ENCODE peak calls at places on chromosome 15, in five cellular contexts. U is hypothalamus, B is bronchial epithelial cell, Z is tibial artery, P is AG04449. S is an unnamed sample.

GRCh38 chr15:52261498-52262242 is 33.9 kb downstream of the MYO5C start:
- DNase-seq in Z (peak; percentile 85), P (peak; percentile 21), U (no peak), B (peak; percentile 87), S (peak; percentile 85)

GRCh38 chr15:85407421-85408269 is 27.2 kb downstream of the AKAP13 start:
- DNase-seq in Z (no peak), U (no peak), B (peak; percentile 93), P (peak; percentile 56), S (peak; percentile 37)

GRCh38 chr15:71120428-71120944 is 5.2 kb downstream of the THSD4 start:
- DNase-seq in U (no peak), P (no peak), Z (no peak), B (no peak), S (no peak)

GRCh38 chr15:91376016-91376415 is 276.0 kb downstream of the SV2B start:
- DNase-seq in Z (no peak), P (no peak), B (no peak), U (no peak), S (no peak)

GRCh38 chr15:40769310-40770146 is at the start of gene C15orf62:
- DNase-seq in Z (peak; percentile 66), P (no peak), B (peak; percentile 84), U (peak; percentile 41), S (peak; percentile 72)

GRCh38 chr15:64552281-64552948 is 92.0 kb downstream of the ZNF609 start:
- DNase-seq in Z (no peak), P (no peak), U (no peak), B (no peak), S (no peak)

GRCh38 chr15:58306591-58307312 is 125.0 kb upstream of the LIPC start:
- DNase-seq in Z (no peak), P (no peak), U (no peak), B (peak; percentile 50), S (no peak)

GRCh38 chr15:52790166-52790708 is at the start of gene ONECUT1:
- DNase-seq in B (no peak), Z (no peak), U (no peak), P (no peak), S (peak; percentile 45)

GRCh38 chr15:76150971-76151598 is 91.3 kb downstream of the TMEM266 start:
- DNase-seq in U (peak; percentile 66), Z (peak; percentile 76), B (peak; percentile 97), P (peak; percentile 44), S (peak; percentile 84)

GRCh38 chr15:35141743-35142356 is 56.8 kb upstream of the NANOGP8 start:
- DNase-seq in U (no peak), Z (no peak), P (peak; percentile 90), B (peak; percentile 87), S (no peak)

GRCh38 chr15:69008056-69008455 is 6.4 kb upstream of the NOX5 start:
- DNase-seq in P (no peak), B (no peak), U (no peak), Z (no peak), S (no peak)

GRCh38 chr15:31353931-31354330 is 27.3 kb downstream of the KLF13 start:
- DNase-seq in Z (no peak), P (no peak), B (no peak), U (peak; percentile 77), S (no peak)

GRCh38 chr15:78038585-78039247 is 38.8 kb downstream of the TBC1D2B start:
- DNase-seq in U (no peak), Z (no peak), B (no peak), P (no peak), S (no peak)

GRCh38 chr15:77507151-77507847 is 86.6 kb downstream of the HMG20A start:
- DNase-seq in B (peak; percentile 73), P (no peak), Z (peak; percentile 78), U (peak; percentile 53), S (no peak)

GRCh38 chr15:31372635-31373091 is 46.0 kb downstream of the KLF13 start:
- DNase-seq in Z (no peak), U (peak; percentile 49), P (no peak), B (peak; percentile 79), S (no peak)

GRCh38 chr15:70400766-70401541 is 303.2 kb upstream of the TLE3 start:
- DNase-seq in B (no peak), P (no peak), U (no peak), Z (peak; percentile 62), S (no peak)

GRCh38 chr15:36682091-36682490 is 102.7 kb downstream of the CDIN1 start:
- DNase-seq in Z (no peak), B (peak; percentile 5), U (no peak), P (no peak), S (no peak)

GRCh38 chr15:51874751-51875644 is 45.5 kb downstream of the TMOD3 start:
- DNase-seq in P (peak; percentile 94), Z (no peak), U (no peak), B (peak; percentile 100), S (no peak)

S was measured in activated CD8-positive, alpha-beta T cell treated with anti-CD3 and anti-CD28 coated beads, Interleukin-2, amount 10 ng/mL, durations not matched to agents 7 days and 5 days.